ENCODE peak calls at places on chromosomes 7 and 10, in four cellular contexts. B is uterus, T is A549, E is tibial nerve. F is an unnamed sample.

GRCh38 chr7:92108821-92109220 is 25.5 kb downstream of the CYP51A1 start:
- DNase-seq in B (no peak), T (no peak), E (no peak), F (no peak)

GRCh38 chr10:133123050-133123745 is 35.5 kb downstream of the ADGRA1 start:
- DNase-seq in B (no peak), T (no peak), E (no peak), F (no peak)

GRCh38 chr7:159059629-159060028 is 85.0 kb downstream of the VIPR2 start:
- DNase-seq in B (no peak), T (no peak), E (no peak), F (no peak)

GRCh38 chr7:129607471-129608120 is 3.9 kb upstream of the NRF1 start:
- DNase-seq in B (no peak), T (peak; percentile 63), E (no peak), F (no peak)

GRCh38 chr10:130028465-130028819 is 64.4 kb upstream of the EBF3 start:
- DNase-seq in B (no peak), T (no peak), E (no peak), F (peak; percentile 15)

GRCh38 chr7:54811016-54811924 is 52.3 kb upstream of the SEC61G start:
- DNase-seq in B (no peak), T (no peak), E (no peak), F (no peak)

GRCh38 chr10:21526184-21526951 is 886 bp upstream of the SKIDA1 start:
- DNase-seq in B (peak; percentile 84), T (peak; percentile 89), E (peak; percentile 67), F (peak; percentile 88)

GRCh38 chr7:45920543-45921380 is at the start of gene IGFBP3:
- DNase-seq in B (peak; percentile 48), T (peak; percentile 60), E (no peak), F (peak; percentile 62)

GRCh38 chr10:3764626-3765375 is 20.2 kb downstream of the KLF6 start:
- DNase-seq in B (no peak), T (no peak), E (no peak), F (no peak)

GRCh38 chr10:44975487-44976331 is 2.9 kb downstream of the DEPP1 start:
- DNase-seq in B (peak; percentile 77), T (peak; percentile 21), E (peak; percentile 73), F (peak; percentile 77)

GRCh38 chr7:27564881-27565482 is 97.7 kb downstream of the HIBADH start:
- DNase-seq in B (no peak), T (no peak), E (no peak), F (no peak)

GRCh38 chr7:5294169-5294987 is 11.6 kb downstream of the SLC29A4 start:
- DNase-seq in B (no peak), T (no peak), E (no peak), F (no peak)

GRCh38 chr7:5296015-5296621 is 13.4 kb downstream of the SLC29A4 start:
- DNase-seq in B (no peak), T (no peak), E (no peak), F (no peak)

GRCh38 chr7:5295039-5296014 is 12.6 kb downstream of the SLC29A4 start:
- DNase-seq in B (no peak), T (no peak), E (no peak), F (no peak)

GRCh38 chr7:5300366-5300765 is 17.6 kb downstream of the SLC29A4 start:
- DNase-seq in B (no peak), T (no peak), E (no peak), F (no peak)

GRCh38 chr7:5296627-5297226 is 14.0 kb downstream of the SLC29A4 start:
- DNase-seq in B (no peak), T (no peak), E (no peak), F (no peak)
- TF ChIP-seq POLR2A in B (no peak), T (no peak), E (no peak), F (no peak)

GRCh38 chr7:41996381-41997035 is 240.5 kb downstream of the GLI3 start:
- DNase-seq in B (no peak), T (no peak), E (no peak), F (no peak)
- H3K4me3 ChIP-seq in B (no peak overlapping the region), T (no peak overlapping the region), E (no peak overlapping the region), F (no peak overlapping the region)

DNA sequence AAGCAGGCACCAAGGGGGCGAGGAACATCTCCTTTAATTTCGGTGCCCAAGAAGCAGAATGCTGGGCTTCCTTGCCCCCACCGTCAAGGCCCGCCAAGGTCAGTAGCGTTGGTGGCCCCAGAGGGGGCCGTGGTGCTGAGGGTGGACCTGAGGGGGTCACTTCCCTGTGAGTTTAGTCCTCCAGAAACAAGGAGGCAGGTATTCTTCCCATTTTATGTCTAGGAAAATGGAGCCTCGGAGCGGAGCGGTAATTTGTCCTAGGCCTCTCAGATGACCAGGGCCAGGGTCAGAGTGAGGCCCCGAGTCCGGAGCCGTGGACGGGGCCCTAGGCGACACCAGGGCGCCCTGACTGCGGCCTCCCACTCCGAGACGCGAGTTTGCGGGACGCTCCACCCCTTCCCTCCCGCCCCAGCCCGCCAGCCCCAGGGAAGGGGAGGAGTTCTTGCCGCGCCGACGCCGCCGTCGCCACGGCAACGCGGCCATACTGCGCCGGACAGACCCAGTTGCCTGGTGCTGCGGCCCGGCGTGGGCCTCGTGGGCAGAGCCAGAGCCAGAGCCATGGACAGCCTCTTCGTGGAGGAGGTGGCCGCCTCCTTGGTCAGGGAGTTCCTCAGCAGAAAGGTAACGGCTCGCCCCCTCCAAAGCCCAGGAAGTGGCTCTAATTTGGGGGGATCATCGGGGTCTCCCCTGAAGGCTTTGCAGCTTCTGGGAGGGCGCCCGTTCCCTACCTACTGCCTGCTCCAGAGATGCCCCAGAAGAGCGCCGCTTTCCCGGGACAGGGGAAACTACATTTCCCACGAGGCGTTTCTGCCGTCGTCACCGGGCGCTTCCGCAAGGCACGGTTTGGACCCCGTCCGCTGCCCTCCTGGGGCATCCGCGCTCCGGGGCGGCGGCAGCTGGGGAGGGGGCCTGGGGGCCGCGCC is at the start of gene MINDY4:
- DNase-seq in B (peak; percentile 78), T (peak; percentile 83), E (peak; percentile 63), F (peak; percentile 88)
- TF ChIP-seq POLR2A in B (no peak), T (peak; percentile 82), E (no peak), F (peak; percentile 25)

GRCh38 chr7:94183289-94183749 is 179.2 kb upstream of the BET1 start:
- DNase-seq in B (peak; percentile 15), T (peak; percentile 98), E (no peak), F (peak; percentile 25)
- H3K4me3 ChIP-seq in B (no peak overlapping the region), T (no peak overlapping the region), E (no peak overlapping the region), F (no peak overlapping the region)

GRCh38 chr10:31031666-31032514 is at the start of gene ZNF438:
- DNase-seq in B (peak; percentile 98), T (peak; percentile 95), E (peak; percentile 97), F (peak; percentile 99)
- TF ChIP-seq POLR2A in B (peak; percentile 78), T (peak; percentile 62), E (peak; percentile 60), F (peak; percentile 84)

F was measured in ovary.